ENCODE peak calls at places on chromosome 10, in ten cellular contexts. One of them, this sample, is unnamed.

GRCh38 chr10:52455095-52455494 is 141.0 kb downstream of the DKK1 start:
- DNase-seq in GDM1: no peak
- DNase-seq in left lung: no peak
- DNase-seq in head of caudate nucleus: no peak
- DNase-seq in T follicular helper cell: no peak
- DNase-seq in GM12865: no peak
- DNase-seq in thoracic aorta: no peak
- DNase-seq in stimulated activated CD8-positive, alpha-beta memory T cell treated with anti-CD3 and anti-CD28 coated beads, Interleukin-7, amount 100 ng/mL, for 48 hours: no peak
- DNase-seq in fibroblast of lung: no peak
- DNase-seq in breast epithelium: no peak
- DNase-seq in this sample: no peak

GRCh38 chr10:132394201-132394811 is 2.7 kb upstream of the PWWP2B start:
- DNase-seq in GDM1: no peak
- DNase-seq in left lung: peak
- DNase-seq in head of caudate nucleus: no peak
- DNase-seq in T follicular helper cell: no peak
- DNase-seq in GM12865: no peak
- DNase-seq in thoracic aorta: no peak
- DNase-seq in stimulated activated CD8-positive, alpha-beta memory T cell treated with anti-CD3 and anti-CD28 coated beads, Interleukin-7, amount 100 ng/mL, for 48 hours: no peak
- DNase-seq in fibroblast of lung: no peak
- DNase-seq in breast epithelium: no peak
- DNase-seq in this sample: no peak

GRCh38 chr10:96718304-96718990 is 1.9 kb downstream of the PIK3AP1 start:
- DNase-seq in GDM1: no peak
- DNase-seq in left lung: no peak
- DNase-seq in head of caudate nucleus: no peak
- DNase-seq in T follicular helper cell: no peak
- DNase-seq in GM12865: no peak
- DNase-seq in thoracic aorta: no peak
- DNase-seq in stimulated activated CD8-positive, alpha-beta memory T cell treated with anti-CD3 and anti-CD28 coated beads, Interleukin-7, amount 100 ng/mL, for 48 hours: no peak
- DNase-seq in fibroblast of lung: no peak
- DNase-seq in breast epithelium: no peak
- DNase-seq in this sample: no peak

GRCh38 chr10:133176546-133176945 is 16.5 kb downstream of the KNDC1 start:
- DNase-seq in GDM1: no peak
- DNase-seq in left lung: no peak
- DNase-seq in head of caudate nucleus: no peak
- DNase-seq in T follicular helper cell: no peak
- DNase-seq in GM12865: no peak
- DNase-seq in thoracic aorta: no peak
- DNase-seq in stimulated activated CD8-positive, alpha-beta memory T cell treated with anti-CD3 and anti-CD28 coated beads, Interleukin-7, amount 100 ng/mL, for 48 hours: no peak
- DNase-seq in fibroblast of lung: no peak
- DNase-seq in breast epithelium: no peak
- DNase-seq in this sample: peak

GRCh38 chr10:289581-289980 is 154.3 kb downstream of the ZMYND11 start:
- DNase-seq in GDM1: no peak
- DNase-seq in left lung: no peak
- DNase-seq in head of caudate nucleus: no peak
- DNase-seq in T follicular helper cell: no peak
- DNase-seq in GM12865: no peak
- DNase-seq in thoracic aorta: no peak
- DNase-seq in stimulated activated CD8-positive, alpha-beta memory T cell treated with anti-CD3 and anti-CD28 coated beads, Interleukin-7, amount 100 ng/mL, for 48 hours: no peak
- DNase-seq in fibroblast of lung: no peak
- DNase-seq in breast epithelium: no peak
- DNase-seq in this sample: no peak

GRCh38 chr10:9091515-9092093 is 1037.1 kb downstream of the GATA3 start:
- DNase-seq in GDM1: no peak
- DNase-seq in left lung: no peak
- DNase-seq in head of caudate nucleus: no peak
- DNase-seq in T follicular helper cell: no peak
- DNase-seq in GM12865: no peak
- DNase-seq in thoracic aorta: no peak
- DNase-seq in stimulated activated CD8-positive, alpha-beta memory T cell treated with anti-CD3 and anti-CD28 coated beads, Interleukin-7, amount 100 ng/mL, for 48 hours: no peak
- DNase-seq in fibroblast of lung: no peak
- DNase-seq in breast epithelium: no peak
- DNase-seq in this sample: no peak

GRCh38 chr10:119723624-119724023 is 2.2 kb upstream of the INPP5F start:
- DNase-seq in GDM1: no peak
- DNase-seq in left lung: no peak
- DNase-seq in head of caudate nucleus: no peak
- DNase-seq in T follicular helper cell: no peak
- DNase-seq in GM12865: no peak
- DNase-seq in thoracic aorta: no peak
- DNase-seq in stimulated activated CD8-positive, alpha-beta memory T cell treated with anti-CD3 and anti-CD28 coated beads, Interleukin-7, amount 100 ng/mL, for 48 hours: no peak
- DNase-seq in fibroblast of lung: no peak
- DNase-seq in breast epithelium: no peak
- DNase-seq in this sample: no peak

GRCh38 chr10:125122566-125122965 is 37.8 kb downstream of the CTBP2 start:
- DNase-seq in GDM1: no peak
- DNase-seq in left lung: no peak
- DNase-seq in head of caudate nucleus: no peak
- DNase-seq in T follicular helper cell: no peak
- DNase-seq in GM12865: no peak
- DNase-seq in thoracic aorta: no peak
- DNase-seq in stimulated activated CD8-positive, alpha-beta memory T cell treated with anti-CD3 and anti-CD28 coated beads, Interleukin-7, amount 100 ng/mL, for 48 hours: no peak
- DNase-seq in fibroblast of lung: no peak
- DNase-seq in breast epithelium: no peak
- DNase-seq in this sample: no peak

GRCh38 chr10:121734517-121735137 is 136.4 kb upstream of the FGFR2 start:
- DNase-seq in GDM1: no peak
- DNase-seq in left lung: no peak
- DNase-seq in head of caudate nucleus: no peak
- DNase-seq in T follicular helper cell: no peak
- DNase-seq in GM12865: peak
- DNase-seq in thoracic aorta: no peak
- DNase-seq in stimulated activated CD8-positive, alpha-beta memory T cell treated with anti-CD3 and anti-CD28 coated beads, Interleukin-7, amount 100 ng/mL, for 48 hours: no peak
- DNase-seq in fibroblast of lung: peak
- DNase-seq in breast epithelium: no peak
- DNase-seq in this sample: no peak

GRCh38 chr10:3036155-3036554 is 31.2 kb upstream of the PFKP start:
- DNase-seq in GDM1: no peak
- DNase-seq in left lung: no peak
- DNase-seq in head of caudate nucleus: no peak
- DNase-seq in T follicular helper cell: no peak
- DNase-seq in GM12865: peak
- DNase-seq in thoracic aorta: no peak
- DNase-seq in stimulated activated CD8-positive, alpha-beta memory T cell treated with anti-CD3 and anti-CD28 coated beads, Interleukin-7, amount 100 ng/mL, for 48 hours: no peak
- DNase-seq in fibroblast of lung: no peak
- DNase-seq in breast epithelium: no peak
- DNase-seq in this sample: no peak

GRCh38 chr10:127338391-127339108 is 142.2 kb upstream of the INSYN2A start:
- DNase-seq in GDM1: no peak
- DNase-seq in left lung: no peak
- DNase-seq in head of caudate nucleus: no peak
- DNase-seq in T follicular helper cell: no peak
- DNase-seq in GM12865: no peak
- DNase-seq in thoracic aorta: no peak
- DNase-seq in stimulated activated CD8-positive, alpha-beta memory T cell treated with anti-CD3 and anti-CD28 coated beads, Interleukin-7, amount 100 ng/mL, for 48 hours: no peak
- DNase-seq in fibroblast of lung: peak
- DNase-seq in breast epithelium: no peak
- DNase-seq in this sample: no peak

GRCh38 chr10:92552310-92552709 is 21.6 kb downstream of the IDE start:
- DNase-seq in GDM1: no peak
- DNase-seq in left lung: no peak
- DNase-seq in head of caudate nucleus: no peak
- DNase-seq in T follicular helper cell: no peak
- DNase-seq in GM12865: peak
- DNase-seq in thoracic aorta: no peak
- DNase-seq in stimulated activated CD8-positive, alpha-beta memory T cell treated with anti-CD3 and anti-CD28 coated beads, Interleukin-7, amount 100 ng/mL, for 48 hours: no peak
- DNase-seq in fibroblast of lung: no peak
- DNase-seq in breast epithelium: no peak
- DNase-seq in this sample: no peak

GRCh38 chr10:59872892-59873463 is 33.4 kb downstream of the CCDC6 start:
- DNase-seq in GDM1: no peak
- DNase-seq in left lung: no peak
- DNase-seq in head of caudate nucleus: no peak
- DNase-seq in T follicular helper cell: no peak
- DNase-seq in GM12865: peak
- DNase-seq in thoracic aorta: peak
- DNase-seq in stimulated activated CD8-positive, alpha-beta memory T cell treated with anti-CD3 and anti-CD28 coated beads, Interleukin-7, amount 100 ng/mL, for 48 hours: no peak
- DNase-seq in fibroblast of lung: peak
- DNase-seq in breast epithelium: peak
- DNase-seq in this sample: no peak

GRCh38 chr10:13352519-13352918 is 4.4 kb upstream of the SEPHS1 start:
- DNase-seq in GDM1: no peak
- DNase-seq in left lung: no peak
- DNase-seq in head of caudate nucleus: no peak
- DNase-seq in T follicular helper cell: no peak
- DNase-seq in GM12865: peak
- DNase-seq in thoracic aorta: no peak
- DNase-seq in stimulated activated CD8-positive, alpha-beta memory T cell treated with anti-CD3 and anti-CD28 coated beads, Interleukin-7, amount 100 ng/mL, for 48 hours: no peak
- DNase-seq in fibroblast of lung: no peak
- DNase-seq in breast epithelium: no peak
- DNase-seq in this sample: no peak

GRCh38 chr10:62352356-62352963 is 21.7 kb upstream of the ZNF365 start:
- DNase-seq in GDM1: no peak
- DNase-seq in left lung: no peak
- DNase-seq in head of caudate nucleus: no peak
- DNase-seq in T follicular helper cell: no peak
- DNase-seq in GM12865: no peak
- DNase-seq in thoracic aorta: no peak
- DNase-seq in stimulated activated CD8-positive, alpha-beta memory T cell treated with anti-CD3 and anti-CD28 coated beads, Interleukin-7, amount 100 ng/mL, for 48 hours: no peak
- DNase-seq in fibroblast of lung: peak
- DNase-seq in breast epithelium: no peak
- DNase-seq in this sample: no peak

GRCh38 chr10:107529350-107529749 is 364.8 kb upstream of the SORCS1 start:
- DNase-seq in GDM1: no peak
- DNase-seq in left lung: no peak
- DNase-seq in head of caudate nucleus: no peak
- DNase-seq in T follicular helper cell: no peak
- DNase-seq in GM12865: no peak
- DNase-seq in thoracic aorta: no peak
- DNase-seq in stimulated activated CD8-positive, alpha-beta memory T cell treated with anti-CD3 and anti-CD28 coated beads, Interleukin-7, amount 100 ng/mL, for 48 hours: no peak
- DNase-seq in fibroblast of lung: no peak
- DNase-seq in breast epithelium: no peak
- DNase-seq in this sample: no peak

GRCh38 chr10:35639651-35640311 is 2.3 kb downstream of the FZD8 start:
- DNase-seq in GDM1: no peak
- DNase-seq in left lung: peak
- DNase-seq in head of caudate nucleus: no peak
- DNase-seq in T follicular helper cell: no peak
- DNase-seq in GM12865: peak
- DNase-seq in thoracic aorta: no peak
- DNase-seq in stimulated activated CD8-positive, alpha-beta memory T cell treated with anti-CD3 and anti-CD28 coated beads, Interleukin-7, amount 100 ng/mL, for 48 hours: no peak
- DNase-seq in fibroblast of lung: peak
- DNase-seq in breast epithelium: no peak
- DNase-seq in this sample: no peak

GRCh38 chr10:99532687-99533495 is at the start of gene NKX2-3:
- DNase-seq in GDM1: peak
- DNase-seq in left lung: peak
- DNase-seq in head of caudate nucleus: no peak
- DNase-seq in T follicular helper cell: no peak
- DNase-seq in GM12865: peak
- DNase-seq in thoracic aorta: no peak
- DNase-seq in stimulated activated CD8-positive, alpha-beta memory T cell treated with anti-CD3 and anti-CD28 coated beads, Interleukin-7, amount 100 ng/mL, for 48 hours: no peak
- DNase-seq in fibroblast of lung: peak
- DNase-seq in breast epithelium: no peak
- DNase-seq in this sample: peak

GRCh38 chr10:128525444-128525843 is 399.2 kb upstream of the MKI67 start:
- DNase-seq in GDM1: no peak
- DNase-seq in left lung: no peak
- DNase-seq in head of caudate nucleus: no peak
- DNase-seq in T follicular helper cell: no peak
- DNase-seq in GM12865: no peak
- DNase-seq in thoracic aorta: no peak
- DNase-seq in stimulated activated CD8-positive, alpha-beta memory T cell treated with anti-CD3 and anti-CD28 coated beads, Interleukin-7, amount 100 ng/mL, for 48 hours: no peak
- DNase-seq in fibroblast of lung: no peak
- DNase-seq in breast epithelium: no peak
- DNase-seq in this sample: no peak

GRCh38 chr10:125624800-125625199 is 58.2 kb downstream of the TEX36 start:
- DNase-seq in GDM1: no peak
- DNase-seq in left lung: no peak
- DNase-seq in head of caudate nucleus: no peak
- DNase-seq in T follicular helper cell: no peak
- DNase-seq in GM12865: no peak
- DNase-seq in thoracic aorta: no peak
- DNase-seq in stimulated activated CD8-positive, alpha-beta memory T cell treated with anti-CD3 and anti-CD28 coated beads, Interleukin-7, amount 100 ng/mL, for 48 hours: no peak
- DNase-seq in fibroblast of lung: no peak
- DNase-seq in breast epithelium: peak
- DNase-seq in this sample: no peak

GRCh38 chr10:77901743-77902142 is 24.8 kb downstream of the DLG5 start:
- DNase-seq in GDM1: no peak
- DNase-seq in left lung: no peak
- DNase-seq in head of caudate nucleus: no peak
- DNase-seq in T follicular helper cell: no peak
- DNase-seq in GM12865: no peak
- DNase-seq in thoracic aorta: no peak
- DNase-seq in stimulated activated CD8-positive, alpha-beta memory T cell treated with anti-CD3 and anti-CD28 coated beads, Interleukin-7, amount 100 ng/mL, for 48 hours: no peak
- DNase-seq in fibroblast of lung: no peak
- DNase-seq in breast epithelium: no peak
- DNase-seq in this sample: no peak

GRCh38 chr10:85927952-85928677 is 438.5 kb downstream of the GRID1 start:
- DNase-seq in GDM1: no peak
- DNase-seq in left lung: no peak
- DNase-seq in head of caudate nucleus: peak
- DNase-seq in T follicular helper cell: no peak
- DNase-seq in GM12865: no peak
- DNase-seq in thoracic aorta: no peak
- DNase-seq in stimulated activated CD8-positive, alpha-beta memory T cell treated with anti-CD3 and anti-CD28 coated beads, Interleukin-7, amount 100 ng/mL, for 48 hours: no peak
- DNase-seq in fibroblast of lung: no peak
- DNase-seq in breast epithelium: no peak
- DNase-seq in this sample: no peak

GRCh38 chr10:100104300-100104699 is 22.6 kb upstream of the CPN1 start:
- DNase-seq in GDM1: no peak
- DNase-seq in left lung: no peak
- DNase-seq in head of caudate nucleus: no peak
- DNase-seq in T follicular helper cell: no peak
- DNase-seq in GM12865: no peak
- DNase-seq in thoracic aorta: no peak
- DNase-seq in stimulated activated CD8-positive, alpha-beta memory T cell treated with anti-CD3 and anti-CD28 coated beads, Interleukin-7, amount 100 ng/mL, for 48 hours: no peak
- DNase-seq in fibroblast of lung: no peak
- DNase-seq in breast epithelium: no peak
- DNase-seq in this sample: no peak

GRCh38 chr10:116699783-116700150 is 42.6 kb downstream of the HSPA12A start:
- DNase-seq in GDM1: no peak
- DNase-seq in left lung: no peak
- DNase-seq in head of caudate nucleus: no peak
- DNase-seq in T follicular helper cell: no peak
- DNase-seq in GM12865: no peak
- DNase-seq in thoracic aorta: no peak
- DNase-seq in stimulated activated CD8-positive, alpha-beta memory T cell treated with anti-CD3 and anti-CD28 coated beads, Interleukin-7, amount 100 ng/mL, for 48 hours: no peak
- DNase-seq in fibroblast of lung: no peak
- DNase-seq in breast epithelium: no peak
- DNase-seq in this sample: no peak